ENCODE peak calls at places on chromosomes 4 and X, in four cellular contexts. K is MCF 10A, Q is AG10803, I is fibroblast of pulmonary artery. X is an unnamed sample.
A peak's percentile ranks its signal among the peaks of the same experiment; 100 is the strongest.

GRCh38 chrX:108090474-108091265 is 672 bp downstream of the PSMD10 start:
- DNase-seq in Q (peak; percentile 59), K (peak; percentile 19), I (peak; percentile 45), X (no peak)

GRCh38 chrX:150446151-150446550 is 83.0 kb downstream of the MAMLD1 start:
- DNase-seq in I (peak; percentile 34), Q (no peak), K (no peak), X (no peak)

GRCh38 chr4:6524436-6524835 is 50.6 kb upstream of the MAN2B2 start:
- DNase-seq in I (no peak), Q (no peak), K (no peak), X (no peak)

GRCh38 chr4:8709050-8709728 is 116.6 kb downstream of the CPZ start:
- DNase-seq in I (no peak), K (no peak), Q (no peak), X (peak; percentile 5)

GRCh38 chr4:88661724-88662123 is 35.9 kb downstream of the NAP1L5 start:
- DNase-seq in I (peak; percentile 74), Q (peak; percentile 80), K (peak; percentile 76), X (no peak)

GRCh38 chrX:46463682-46464081 is 81.5 kb downstream of the ZNF674 start:
- DNase-seq in I (no peak), K (no peak), Q (no peak), X (no peak)

GRCh38 chr4:26992657-26993361 is 132.2 kb downstream of the STIM2 start:
- DNase-seq in Q (peak; percentile 20), K (peak; percentile 16), I (peak; percentile 92), X (no peak)

GRCh38 chr4:142656178-142656577 is 189.9 kb downstream of the INPP4B start:
- DNase-seq in I (peak; percentile 24), Q (no peak), K (peak; percentile 46), X (no peak)

GRCh38 chr4:176123710-176124407 is 58.2 kb downstream of the WDR17 start:
- DNase-seq in Q (peak; percentile 6), I (peak; percentile 21), K (peak; percentile 45), X (no peak)

GRCh38 chrX:153888344-153888743 is 2.4 kb upstream of the L1CAM start:
- DNase-seq in K (no peak), I (no peak), Q (no peak), X (no peak)

GRCh38 chr4:112083587-112084347 is 61.5 kb upstream of the FAM241A start:
- DNase-seq in I (peak; percentile 17), Q (no peak), K (peak; percentile 19), X (no peak)

GRCh38 chr4:180852743-180853142 is 1390.5 kb upstream of the TENM3 start:
- DNase-seq in K (peak; percentile 8), I (no peak), Q (no peak), X (no peak)

GRCh38 chr4:30535255-30535654 is 184.9 kb upstream of the PCDH7 start:
- DNase-seq in I (peak; percentile 8), Q (no peak), K (no peak), X (no peak)

GRCh38 chrX:63754860-63755579 is 30.0 kb downstream of the ARHGEF9 start:
- DNase-seq in K (peak; percentile 87), I (peak; percentile 95), Q (peak; percentile 94), X (peak; percentile 78)

GRCh38 chr4:186010821-186011220 is 58.1 kb upstream of the TLR3 start:
- DNase-seq in I (no peak), K (no peak), Q (no peak), X (no peak)

GRCh38 chrX:40845331-40845911 is 110.1 kb upstream of the MED14 start:
- DNase-seq in I (peak; percentile 94), K (peak; percentile 33), Q (peak; percentile 95), X (no peak)

GRCh38 chr4:56681158-56681848 is at the start of gene HOPX:
- DNase-seq in Q (no peak), I (peak; percentile 35), K (peak; percentile 64), X (no peak)

GRCh38 chrX:10110984-10111363 is 45.8 kb upstream of the CLCN4 start:
- DNase-seq in Q (peak; percentile 45), K (no peak), I (no peak), X (no peak)

GRCh38 chr4:137156054-137156453 is 376.2 kb downstream of the PCDH18 start:
- DNase-seq in Q (peak; percentile 97), I (peak; percentile 56), K (peak; percentile 17), X (no peak)

GRCh38 chrX:123476636-123477219 is 256.1 kb downstream of the THOC2 start:
- DNase-seq in K (no peak), I (no peak), Q (no peak), X (no peak)

GRCh38 chr4:94941706-94942105 is 184.0 kb downstream of the BMPR1B start:
- DNase-seq in I (no peak), Q (no peak), K (no peak), X (no peak)

GRCh38 chrX:63434665-63435064 is 83.5 kb upstream of the SPIN4 start:
- DNase-seq in Q (peak; percentile 1), I (peak; percentile 23), K (peak; percentile 54), X (no peak)

GRCh38 chrX:2928127-2928582 is 984 bp downstream of the ARSD start:
- DNase-seq in K (no peak), Q (no peak), I (no peak), X (no peak)

GRCh38 chr4:56535915-56536314 is 30.3 kb downstream of the ARL9 start:
- DNase-seq in Q (no peak), K (no peak), I (no peak), X (no peak)

GRCh38 chr4:3613980-3614730 is 81.9 kb upstream of the LRPAP1 start:
- DNase-seq in I (no peak), Q (peak; percentile 12), K (peak; percentile 58), X (no peak)

GRCh38 chrX:16444353-16444752 is 205.6 kb upstream of the S100G start:
- DNase-seq in I (peak; percentile 11), K (peak; percentile 90), Q (no peak), X (no peak)

GRCh38 chrX:152641996-152642395 is 4.3 kb downstream of the GABRQ start:
- DNase-seq in I (peak; percentile 1), K (peak; percentile 26), Q (peak; percentile 0), X (no peak)

GRCh38 chr4:40731792-40732245 is 17.9 kb upstream of the NSUN7 start:
- DNase-seq in Q (no peak), I (no peak), K (no peak), X (no peak)

GRCh38 chrX:67104982-67105757 is 438.7 kb upstream of the AR start:
- DNase-seq in I (no peak), Q (no peak), K (no peak), X (no peak)

GRCh38 chr4:94701606-94702300 is 56.0 kb upstream of the BMPR1B start:
- DNase-seq in Q (no peak), K (no peak), I (no peak), X (no peak)

GRCh38 chr4:181968371-181968770 is 274.8 kb upstream of the TENM3 start:
- DNase-seq in I (peak; percentile 49), K (peak; percentile 30), Q (peak; percentile 80), X (no peak)

GRCh38 chr4:17544831-17545234 is 29.9 kb downstream of the CLRN2 start:
- DNase-seq in Q (no peak), I (peak; percentile 8), K (no peak), X (no peak)

GRCh38 chrX:25721564-25721963 is 416.6 kb upstream of the MAGEB18 start:
- DNase-seq in Q (peak; percentile 0), K (peak; percentile 27), I (peak; percentile 35), X (no peak)
- TF ChIP-seq CTCF in Q (peak; percentile 11), K (peak; percentile 40), I (peak; percentile 44), X (no peak)

GRCh38 chr4:159227984-159228383 is 125.1 kb downstream of the RAPGEF2 start:
- DNase-seq in I (peak; percentile 93), K (peak; percentile 72), Q (peak; percentile 81), X (no peak)
- TF ChIP-seq CTCF in I (peak; percentile 38), K (no peak), Q (peak; percentile 18), X (no peak)

GRCh38 chrX:19174401-19175025 is 52.2 kb upstream of the ADGRG2 start:
- DNase-seq in Q (peak; percentile 33), K (peak; percentile 48), I (peak; percentile 30), X (no peak)

GRCh38 chrX:19178402-19178801 is 56.1 kb upstream of the ADGRG2 start:
- DNase-seq in I (no peak), Q (no peak), K (no peak), X (no peak)

GRCh38 chrX:19179389-19179788 is 57.1 kb upstream of the ADGRG2 start:
- DNase-seq in K (no peak), I (no peak), Q (no peak), X (no peak)

GRCh38 chrX:19176901-19177630 is 54.8 kb upstream of the ADGRG2 start:
- DNase-seq in Q (no peak), K (no peak), I (no peak), X (no peak)

GRCh38 chrX:19177710-19178109 is 55.4 kb upstream of the ADGRG2 start:
- DNase-seq in Q (no peak), I (no peak), K (no peak), X (no peak)
- TF ChIP-seq CTCF in Q (no peak), I (no peak), K (no peak), X (no peak)

GRCh38 chrX:23938690-23939089 is 30.9 kb downstream of the CXorf58 start:
- DNase-seq in I (peak; percentile 53), Q (peak; percentile 25), K (no peak), X (no peak)

GRCh38 chrX:23935116-23935515 is 27.3 kb downstream of the CXorf58 start:
- DNase-seq in K (no peak), I (peak; percentile 11), Q (peak; percentile 27), X (no peak)

GRCh38 chrX:23936198-23936597 is 28.4 kb downstream of the CXorf58 start:
- DNase-seq in K (no peak), I (no peak), Q (no peak), X (no peak)

GRCh38 chrX:23931149-23931604 is 23.4 kb downstream of the CXorf58 start:
- DNase-seq in K (no peak), I (no peak), Q (no peak), X (no peak)

GRCh38 chrX:23937100-23937499 is 29.3 kb downstream of the CXorf58 start:
- DNase-seq in I (no peak), K (no peak), Q (no peak), X (no peak)
- TF ChIP-seq CTCF in I (no peak), K (no peak), Q (no peak), X (no peak)

GRCh38 chr4:152734699-152735050 is 44.9 kb downstream of the TIGD4 start:
- DNase-seq in Q (no peak), I (no peak), K (no peak), X (no peak)

GRCh38 chr4:152738812-152739211 is 40.7 kb downstream of the TIGD4 start:
- DNase-seq in Q (no peak), K (peak; percentile 8), I (peak; percentile 52), X (no peak)

GRCh38 chr4:152734015-152734698 is 45.4 kb downstream of the TIGD4 start:
- DNase-seq in I (no peak), K (no peak), Q (no peak), X (no peak)

GRCh38 chr4:152735918-152736305 is 43.6 kb downstream of the TIGD4 start:
- DNase-seq in I (no peak), K (no peak), Q (no peak), X (no peak)

GRCh38 chr4:152735302-152735917 is 44.1 kb downstream of the TIGD4 start:
- DNase-seq in K (peak; percentile 41), I (peak; percentile 54), Q (peak; percentile 23), X (no peak)
- TF ChIP-seq CTCF in K (peak; percentile 62), I (peak; percentile 70), Q (peak; percentile 72), X (peak; percentile 49)

GRCh38 chr4:946103-946450 is 13.8 kb downstream of the TMEM175 start:
- DNase-seq in Q (no peak), I (no peak), K (no peak), X (no peak)
- TF ChIP-seq CTCF in Q (no peak), I (no peak), K (no peak), X (no peak)

X was measured in natural killer cell.